ENCODE peak calls at places on chromosomes 4 and X, in ten cellular contexts. One of them, this sample, is unnamed.

GRCh38 chr4:185773419-185773818 is 38.6 kb downstream of the SORBS2 start:
- DNase-seq in fibroblast of lung: no peak
- DNase-seq in stimulated activated CD4-positive, alpha-beta T cell treated with anti-CD3 and anti-CD28 coated beads, Interleukin-4, amount 100 ng/mL, for 4 hours: no peak
- DNase-seq in effector CD4-positive, alpha-beta T cell: no peak
- DNase-seq in lung: no peak
- DNase-seq in H54: no peak
- DNase-seq in NCI-H1436: no peak
- DNase-seq in EH: no peak
- DNase-seq in stimulated activated naive B cell treated with anti-CD40 and anti-IgM and Interleukin-4, amounts not matched to agents 10 μg/mL and 1 μg/mL and 100 μg/mL, for 72 hours: no peak
- DNase-seq in DMS153: no peak
- DNase-seq in this sample: no peak

GRCh38 chr4:61298178-61298740 is 98.1 kb downstream of the ADGRL3 start:
- DNase-seq in stimulated activated CD4-positive, alpha-beta T cell treated with anti-CD3 and anti-CD28 coated beads, Interleukin-4, amount 100 ng/mL, for 4 hours: no peak
- DNase-seq in H54: no peak
- DNase-seq in lung: no peak
- DNase-seq in fibroblast of lung: no peak
- DNase-seq in EH: no peak
- DNase-seq in effector CD4-positive, alpha-beta T cell: no peak
- DNase-seq in DMS153: no peak
- DNase-seq in NCI-H1436: no peak
- DNase-seq in stimulated activated naive B cell treated with anti-CD40 and anti-IgM and Interleukin-4, amounts not matched to agents 10 μg/mL and 1 μg/mL and 100 μg/mL, for 72 hours: no peak
- DNase-seq in this sample: no peak

GRCh38 chr4:81407726-81408125 is 64.0 kb downstream of the RASGEF1B start:
- DNase-seq in NCI-H1436: no peak
- DNase-seq in effector CD4-positive, alpha-beta T cell: no peak
- DNase-seq in EH: no peak
- DNase-seq in fibroblast of lung: no peak
- DNase-seq in DMS153: no peak
- DNase-seq in lung: no peak
- DNase-seq in H54: no peak
- DNase-seq in stimulated activated naive B cell treated with anti-CD40 and anti-IgM and Interleukin-4, amounts not matched to agents 10 μg/mL and 1 μg/mL and 100 μg/mL, for 72 hours: no peak
- DNase-seq in stimulated activated CD4-positive, alpha-beta T cell treated with anti-CD3 and anti-CD28 coated beads, Interleukin-4, amount 100 ng/mL, for 4 hours: no peak
- DNase-seq in this sample: no peak

GRCh38 chrX:20361890-20362262 is 95.2 kb upstream of the RPS6KA3 start:
- DNase-seq in effector CD4-positive, alpha-beta T cell: no peak
- DNase-seq in EH: peak
- DNase-seq in lung: no peak
- DNase-seq in DMS153: peak
- DNase-seq in stimulated activated naive B cell treated with anti-CD40 and anti-IgM and Interleukin-4, amounts not matched to agents 10 μg/mL and 1 μg/mL and 100 μg/mL, for 72 hours: no peak
- DNase-seq in stimulated activated CD4-positive, alpha-beta T cell treated with anti-CD3 and anti-CD28 coated beads, Interleukin-4, amount 100 ng/mL, for 4 hours: no peak
- DNase-seq in H54: no peak
- DNase-seq in NCI-H1436: no peak
- DNase-seq in fibroblast of lung: peak
- DNase-seq in this sample: peak

GRCh38 chrX:41388543-41388942 is 54.6 kb downstream of the DDX3X start:
- DNase-seq in stimulated activated naive B cell treated with anti-CD40 and anti-IgM and Interleukin-4, amounts not matched to agents 10 μg/mL and 1 μg/mL and 100 μg/mL, for 72 hours: no peak
- DNase-seq in H54: no peak
- DNase-seq in stimulated activated CD4-positive, alpha-beta T cell treated with anti-CD3 and anti-CD28 coated beads, Interleukin-4, amount 100 ng/mL, for 4 hours: no peak
- DNase-seq in fibroblast of lung: no peak
- DNase-seq in DMS153: no peak
- DNase-seq in NCI-H1436: no peak
- DNase-seq in lung: no peak
- DNase-seq in EH: no peak
- DNase-seq in effector CD4-positive, alpha-beta T cell: no peak
- DNase-seq in this sample: no peak

GRCh38 chrX:130170752-130171445 is 863 bp upstream of the RAB33A start:
- DNase-seq in lung: no peak
- DNase-seq in EH: peak
- DNase-seq in stimulated activated CD4-positive, alpha-beta T cell treated with anti-CD3 and anti-CD28 coated beads, Interleukin-4, amount 100 ng/mL, for 4 hours: peak
- DNase-seq in DMS153: peak
- DNase-seq in H54: no peak
- DNase-seq in stimulated activated naive B cell treated with anti-CD40 and anti-IgM and Interleukin-4, amounts not matched to agents 10 μg/mL and 1 μg/mL and 100 μg/mL, for 72 hours: peak
- DNase-seq in fibroblast of lung: no peak
- DNase-seq in NCI-H1436: peak
- DNase-seq in effector CD4-positive, alpha-beta T cell: peak
- DNase-seq in this sample: no peak

GRCh38 chr4:149887091-149887490 is 71.4 kb upstream of the IQCM start:
- DNase-seq in H54: no peak
- DNase-seq in fibroblast of lung: peak
- DNase-seq in lung: no peak
- DNase-seq in effector CD4-positive, alpha-beta T cell: no peak
- DNase-seq in stimulated activated CD4-positive, alpha-beta T cell treated with anti-CD3 and anti-CD28 coated beads, Interleukin-4, amount 100 ng/mL, for 4 hours: no peak
- DNase-seq in stimulated activated naive B cell treated with anti-CD40 and anti-IgM and Interleukin-4, amounts not matched to agents 10 μg/mL and 1 μg/mL and 100 μg/mL, for 72 hours: no peak
- DNase-seq in EH: peak
- DNase-seq in DMS153: no peak
- DNase-seq in NCI-H1436: no peak
- DNase-seq in this sample: no peak

GRCh38 chr4:169080970-169081369 is 70.9 kb upstream of the CBR4 start:
- DNase-seq in stimulated activated CD4-positive, alpha-beta T cell treated with anti-CD3 and anti-CD28 coated beads, Interleukin-4, amount 100 ng/mL, for 4 hours: no peak
- DNase-seq in lung: no peak
- DNase-seq in EH: peak
- DNase-seq in fibroblast of lung: peak
- DNase-seq in stimulated activated naive B cell treated with anti-CD40 and anti-IgM and Interleukin-4, amounts not matched to agents 10 μg/mL and 1 μg/mL and 100 μg/mL, for 72 hours: no peak
- DNase-seq in DMS153: no peak
- DNase-seq in effector CD4-positive, alpha-beta T cell: no peak
- DNase-seq in H54: no peak
- DNase-seq in NCI-H1436: no peak
- DNase-seq in this sample: peak

GRCh38 chr4:62003695-62004094 is 803.6 kb downstream of the ADGRL3 start:
- DNase-seq in EH: no peak
- DNase-seq in lung: no peak
- DNase-seq in stimulated activated CD4-positive, alpha-beta T cell treated with anti-CD3 and anti-CD28 coated beads, Interleukin-4, amount 100 ng/mL, for 4 hours: no peak
- DNase-seq in effector CD4-positive, alpha-beta T cell: no peak
- DNase-seq in H54: no peak
- DNase-seq in NCI-H1436: no peak
- DNase-seq in DMS153: no peak
- DNase-seq in fibroblast of lung: no peak
- DNase-seq in stimulated activated naive B cell treated with anti-CD40 and anti-IgM and Interleukin-4, amounts not matched to agents 10 μg/mL and 1 μg/mL and 100 μg/mL, for 72 hours: no peak
- DNase-seq in this sample: no peak

GRCh38 chr4:5812506-5813229 is 80.2 kb downstream of the CRMP1 start:
- DNase-seq in stimulated activated CD4-positive, alpha-beta T cell treated with anti-CD3 and anti-CD28 coated beads, Interleukin-4, amount 100 ng/mL, for 4 hours: no peak
- DNase-seq in DMS153: peak
- DNase-seq in EH: peak
- DNase-seq in H54: peak
- DNase-seq in lung: no peak
- DNase-seq in stimulated activated naive B cell treated with anti-CD40 and anti-IgM and Interleukin-4, amounts not matched to agents 10 μg/mL and 1 μg/mL and 100 μg/mL, for 72 hours: peak
- DNase-seq in fibroblast of lung: peak
- DNase-seq in effector CD4-positive, alpha-beta T cell: no peak
- DNase-seq in NCI-H1436: peak
- DNase-seq in this sample: peak

GRCh38 chrX:140391313-140391712 is 113.6 kb downstream of the SOX3 start:
- DNase-seq in NCI-H1436: no peak
- DNase-seq in H54: no peak
- DNase-seq in stimulated activated naive B cell treated with anti-CD40 and anti-IgM and Interleukin-4, amounts not matched to agents 10 μg/mL and 1 μg/mL and 100 μg/mL, for 72 hours: no peak
- DNase-seq in stimulated activated CD4-positive, alpha-beta T cell treated with anti-CD3 and anti-CD28 coated beads, Interleukin-4, amount 100 ng/mL, for 4 hours: no peak
- DNase-seq in DMS153: no peak
- DNase-seq in effector CD4-positive, alpha-beta T cell: no peak
- DNase-seq in lung: no peak
- DNase-seq in fibroblast of lung: no peak
- DNase-seq in EH: no peak
- DNase-seq in this sample: no peak

GRCh38 chrX:39850630-39851152 is 247.1 kb downstream of the BCOR start:
- DNase-seq in H54: no peak
- DNase-seq in EH: peak
- DNase-seq in fibroblast of lung: peak
- DNase-seq in lung: no peak
- DNase-seq in NCI-H1436: no peak
- DNase-seq in stimulated activated CD4-positive, alpha-beta T cell treated with anti-CD3 and anti-CD28 coated beads, Interleukin-4, amount 100 ng/mL, for 4 hours: peak
- DNase-seq in stimulated activated naive B cell treated with anti-CD40 and anti-IgM and Interleukin-4, amounts not matched to agents 10 μg/mL and 1 μg/mL and 100 μg/mL, for 72 hours: no peak
- DNase-seq in DMS153: no peak
- DNase-seq in effector CD4-positive, alpha-beta T cell: no peak
- DNase-seq in this sample: no peak

GRCh38 chr4:66613591-66613990 is 931.7 kb downstream of the CENPC start:
- DNase-seq in EH: peak
- DNase-seq in stimulated activated CD4-positive, alpha-beta T cell treated with anti-CD3 and anti-CD28 coated beads, Interleukin-4, amount 100 ng/mL, for 4 hours: no peak
- DNase-seq in H54: no peak
- DNase-seq in stimulated activated naive B cell treated with anti-CD40 and anti-IgM and Interleukin-4, amounts not matched to agents 10 μg/mL and 1 μg/mL and 100 μg/mL, for 72 hours: no peak
- DNase-seq in fibroblast of lung: no peak
- DNase-seq in lung: no peak
- DNase-seq in NCI-H1436: no peak
- DNase-seq in DMS153: no peak
- DNase-seq in effector CD4-positive, alpha-beta T cell: no peak
- DNase-seq in this sample: no peak

GRCh38 chrX:39605183-39605582 is 492.6 kb downstream of the BCOR start:
- DNase-seq in stimulated activated naive B cell treated with anti-CD40 and anti-IgM and Interleukin-4, amounts not matched to agents 10 μg/mL and 1 μg/mL and 100 μg/mL, for 72 hours: no peak
- DNase-seq in effector CD4-positive, alpha-beta T cell: no peak
- DNase-seq in stimulated activated CD4-positive, alpha-beta T cell treated with anti-CD3 and anti-CD28 coated beads, Interleukin-4, amount 100 ng/mL, for 4 hours: no peak
- DNase-seq in lung: no peak
- DNase-seq in DMS153: no peak
- DNase-seq in EH: no peak
- DNase-seq in fibroblast of lung: no peak
- DNase-seq in H54: no peak
- DNase-seq in NCI-H1436: no peak
- DNase-seq in this sample: no peak

GRCh38 chrX:113157496-113157895 is 316.9 kb upstream of the AMOT start:
- DNase-seq in stimulated activated CD4-positive, alpha-beta T cell treated with anti-CD3 and anti-CD28 coated beads, Interleukin-4, amount 100 ng/mL, for 4 hours: no peak
- DNase-seq in fibroblast of lung: no peak
- DNase-seq in DMS153: no peak
- DNase-seq in EH: no peak
- DNase-seq in effector CD4-positive, alpha-beta T cell: no peak
- DNase-seq in H54: no peak
- DNase-seq in lung: no peak
- DNase-seq in NCI-H1436: no peak
- DNase-seq in stimulated activated naive B cell treated with anti-CD40 and anti-IgM and Interleukin-4, amounts not matched to agents 10 μg/mL and 1 μg/mL and 100 μg/mL, for 72 hours: no peak
- DNase-seq in this sample: no peak

GRCh38 chrX:120140293-120140981 is 18.0 kb upstream of the RHOXF2 start:
- DNase-seq in effector CD4-positive, alpha-beta T cell: no peak
- DNase-seq in EH: no peak
- DNase-seq in H54: no peak
- DNase-seq in DMS153: peak
- DNase-seq in stimulated activated CD4-positive, alpha-beta T cell treated with anti-CD3 and anti-CD28 coated beads, Interleukin-4, amount 100 ng/mL, for 4 hours: no peak
- DNase-seq in stimulated activated naive B cell treated with anti-CD40 and anti-IgM and Interleukin-4, amounts not matched to agents 10 μg/mL and 1 μg/mL and 100 μg/mL, for 72 hours: no peak
- DNase-seq in lung: no peak
- DNase-seq in NCI-H1436: no peak
- DNase-seq in fibroblast of lung: no peak
- DNase-seq in this sample: no peak

GRCh38 chr4:189021831-189022230 is 882.6 kb downstream of the TRIML1 start:
- DNase-seq in EH: peak
- DNase-seq in H54: no peak
- DNase-seq in DMS153: no peak
- DNase-seq in stimulated activated CD4-positive, alpha-beta T cell treated with anti-CD3 and anti-CD28 coated beads, Interleukin-4, amount 100 ng/mL, for 4 hours: no peak
- DNase-seq in lung: no peak
- DNase-seq in NCI-H1436: no peak
- DNase-seq in effector CD4-positive, alpha-beta T cell: no peak
- DNase-seq in stimulated activated naive B cell treated with anti-CD40 and anti-IgM and Interleukin-4, amounts not matched to agents 10 μg/mL and 1 μg/mL and 100 μg/mL, for 72 hours: no peak
- DNase-seq in fibroblast of lung: peak
- DNase-seq in this sample: no peak

GRCh38 chrX:115491766-115492165 is 69.2 kb upstream of the PLS3 start:
- DNase-seq in NCI-H1436: no peak
- DNase-seq in DMS153: no peak
- DNase-seq in lung: no peak
- DNase-seq in EH: peak
- DNase-seq in H54: no peak
- DNase-seq in fibroblast of lung: no peak
- DNase-seq in stimulated activated naive B cell treated with anti-CD40 and anti-IgM and Interleukin-4, amounts not matched to agents 10 μg/mL and 1 μg/mL and 100 μg/mL, for 72 hours: no peak
- DNase-seq in stimulated activated CD4-positive, alpha-beta T cell treated with anti-CD3 and anti-CD28 coated beads, Interleukin-4, amount 100 ng/mL, for 4 hours: no peak
- DNase-seq in effector CD4-positive, alpha-beta T cell: no peak
- DNase-seq in this sample: no peak

GRCh38 chr4:29972121-29972520 is 748.0 kb upstream of the PCDH7 start:
- DNase-seq in effector CD4-positive, alpha-beta T cell: no peak
- DNase-seq in lung: no peak
- DNase-seq in H54: no peak
- DNase-seq in stimulated activated CD4-positive, alpha-beta T cell treated with anti-CD3 and anti-CD28 coated beads, Interleukin-4, amount 100 ng/mL, for 4 hours: no peak
- DNase-seq in NCI-H1436: no peak
- DNase-seq in DMS153: no peak
- DNase-seq in stimulated activated naive B cell treated with anti-CD40 and anti-IgM and Interleukin-4, amounts not matched to agents 10 μg/mL and 1 μg/mL and 100 μg/mL, for 72 hours: no peak
- DNase-seq in EH: no peak
- DNase-seq in fibroblast of lung: no peak
- DNase-seq in this sample: no peak

GRCh38 chr4:4859799-4860380 is 425 bp downstream of the MSX1 start:
- DNase-seq in stimulated activated naive B cell treated with anti-CD40 and anti-IgM and Interleukin-4, amounts not matched to agents 10 μg/mL and 1 μg/mL and 100 μg/mL, for 72 hours: no peak
- DNase-seq in NCI-H1436: no peak
- DNase-seq in EH: peak
- DNase-seq in stimulated activated CD4-positive, alpha-beta T cell treated with anti-CD3 and anti-CD28 coated beads, Interleukin-4, amount 100 ng/mL, for 4 hours: no peak
- DNase-seq in DMS153: no peak
- DNase-seq in effector CD4-positive, alpha-beta T cell: no peak
- DNase-seq in fibroblast of lung: no peak
- DNase-seq in H54: peak
- DNase-seq in lung: no peak
- DNase-seq in this sample: no peak

GRCh38 chr4:139958738-139959096 is 195.3 kb downstream of the MAML3 start:
- DNase-seq in stimulated activated naive B cell treated with anti-CD40 and anti-IgM and Interleukin-4, amounts not matched to agents 10 μg/mL and 1 μg/mL and 100 μg/mL, for 72 hours: no peak
- DNase-seq in DMS153: no peak
- DNase-seq in EH: no peak
- DNase-seq in NCI-H1436: peak
- DNase-seq in effector CD4-positive, alpha-beta T cell: no peak
- DNase-seq in fibroblast of lung: no peak
- DNase-seq in H54: no peak
- DNase-seq in lung: no peak
- DNase-seq in stimulated activated CD4-positive, alpha-beta T cell treated with anti-CD3 and anti-CD28 coated beads, Interleukin-4, amount 100 ng/mL, for 4 hours: no peak
- DNase-seq in this sample: no peak

GRCh38 chr4:189376901-189377300 is 563.8 kb upstream of the FRG1 start:
- DNase-seq in fibroblast of lung: no peak
- DNase-seq in H54: no peak
- DNase-seq in effector CD4-positive, alpha-beta T cell: no peak
- DNase-seq in lung: no peak
- DNase-seq in NCI-H1436: no peak
- DNase-seq in DMS153: no peak
- DNase-seq in stimulated activated naive B cell treated with anti-CD40 and anti-IgM and Interleukin-4, amounts not matched to agents 10 μg/mL and 1 μg/mL and 100 μg/mL, for 72 hours: no peak
- DNase-seq in stimulated activated CD4-positive, alpha-beta T cell treated with anti-CD3 and anti-CD28 coated beads, Interleukin-4, amount 100 ng/mL, for 4 hours: no peak
- DNase-seq in EH: no peak
- DNase-seq in this sample: no peak

GRCh38 chr4:2906218-2906617 is 57.0 kb downstream of the NOP14 start:
- DNase-seq in NCI-H1436: no peak
- DNase-seq in DMS153: no peak
- DNase-seq in EH: no peak
- DNase-seq in fibroblast of lung: no peak
- DNase-seq in H54: no peak
- DNase-seq in stimulated activated naive B cell treated with anti-CD40 and anti-IgM and Interleukin-4, amounts not matched to agents 10 μg/mL and 1 μg/mL and 100 μg/mL, for 72 hours: no peak
- DNase-seq in effector CD4-positive, alpha-beta T cell: no peak
- DNase-seq in stimulated activated CD4-positive, alpha-beta T cell treated with anti-CD3 and anti-CD28 coated beads, Interleukin-4, amount 100 ng/mL, for 4 hours: no peak
- DNase-seq in lung: no peak
- DNase-seq in this sample: no peak

GRCh38 chr4:157447195-157447594 is 226.7 kb downstream of the GRIA2 start:
- DNase-seq in stimulated activated naive B cell treated with anti-CD40 and anti-IgM and Interleukin-4, amounts not matched to agents 10 μg/mL and 1 μg/mL and 100 μg/mL, for 72 hours: no peak
- DNase-seq in lung: no peak
- DNase-seq in fibroblast of lung: no peak
- DNase-seq in EH: no peak
- DNase-seq in DMS153: no peak
- DNase-seq in stimulated activated CD4-positive, alpha-beta T cell treated with anti-CD3 and anti-CD28 coated beads, Interleukin-4, amount 100 ng/mL, for 4 hours: no peak
- DNase-seq in NCI-H1436: no peak
- DNase-seq in H54: no peak
- DNase-seq in effector CD4-positive, alpha-beta T cell: no peak
- DNase-seq in this sample: peak

GRCh38 chr4:8840006-8840793 is 31.4 kb downstream of the HMX1 start:
- DNase-seq in fibroblast of lung: no peak
- DNase-seq in DMS153: no peak
- DNase-seq in lung: no peak
- DNase-seq in stimulated activated CD4-positive, alpha-beta T cell treated with anti-CD3 and anti-CD28 coated beads, Interleukin-4, amount 100 ng/mL, for 4 hours: no peak
- DNase-seq in EH: no peak
- DNase-seq in stimulated activated naive B cell treated with anti-CD40 and anti-IgM and Interleukin-4, amounts not matched to agents 10 μg/mL and 1 μg/mL and 100 μg/mL, for 72 hours: no peak
- DNase-seq in effector CD4-positive, alpha-beta T cell: no peak
- DNase-seq in NCI-H1436: no peak
- DNase-seq in H54: no peak
- DNase-seq in this sample: no peak

GRCh38 chr4:14853186-14853946 is 148.9 kb upstream of the CPEB2 start:
- DNase-seq in stimulated activated naive B cell treated with anti-CD40 and anti-IgM and Interleukin-4, amounts not matched to agents 10 μg/mL and 1 μg/mL and 100 μg/mL, for 72 hours: no peak
- DNase-seq in effector CD4-positive, alpha-beta T cell: no peak
- DNase-seq in lung: no peak
- DNase-seq in EH: peak
- DNase-seq in DMS153: no peak
- DNase-seq in stimulated activated CD4-positive, alpha-beta T cell treated with anti-CD3 and anti-CD28 coated beads, Interleukin-4, amount 100 ng/mL, for 4 hours: no peak
- DNase-seq in H54: peak
- DNase-seq in NCI-H1436: no peak
- DNase-seq in fibroblast of lung: peak
- DNase-seq in this sample: no peak

GRCh38 chr4:37762294-37763163 is 64.0 kb upstream of the PGM2 start:
- DNase-seq in DMS153: no peak
- DNase-seq in EH: peak
- DNase-seq in NCI-H1436: no peak
- DNase-seq in effector CD4-positive, alpha-beta T cell: no peak
- DNase-seq in H54: no peak
- DNase-seq in lung: peak
- DNase-seq in stimulated activated CD4-positive, alpha-beta T cell treated with anti-CD3 and anti-CD28 coated beads, Interleukin-4, amount 100 ng/mL, for 4 hours: no peak
- DNase-seq in fibroblast of lung: peak
- DNase-seq in stimulated activated naive B cell treated with anti-CD40 and anti-IgM and Interleukin-4, amounts not matched to agents 10 μg/mL and 1 μg/mL and 100 μg/mL, for 72 hours: no peak
- DNase-seq in this sample: no peak

This sample was measured in SK-N-MC.